ENCODE peak calls at places on chromosomes 6 and 20, in four cellular contexts. One of them, this sample, is unnamed.

GRCh38 chr6:5712349-5713215 is 294.1 kb downstream of the NRN1 start:
- DNase-seq in nucleus accumbens: no peak
- DNase-seq in HS-5: no peak
- DNase-seq in GM12865: no peak
- DNase-seq in this sample: no peak

GRCh38 chr6:94372229-94372628 is 952.9 kb upstream of the EPHA7 start:
- DNase-seq in nucleus accumbens: no peak
- DNase-seq in HS-5: no peak
- DNase-seq in GM12865: no peak
- DNase-seq in this sample: no peak

GRCh38 chr6:156154896-156155295 is 622.3 kb upstream of the ARID1B start:
- DNase-seq in nucleus accumbens: no peak
- DNase-seq in HS-5: peak; percentile 25
- DNase-seq in GM12865: no peak
- DNase-seq in this sample: no peak

GRCh38 chr6:56695702-56696101 is 53.0 kb upstream of the DST start:
- DNase-seq in nucleus accumbens: no peak
- DNase-seq in HS-5: no peak
- DNase-seq in GM12865: no peak
- DNase-seq in this sample: no peak

GRCh38 chr6:167811040-167811439 is 15.7 kb upstream of the AFDN start:
- DNase-seq in nucleus accumbens: no peak
- DNase-seq in HS-5: no peak
- DNase-seq in GM12865: no peak
- DNase-seq in this sample: no peak

GRCh38 chr6:21738180-21739094 is 144.9 kb downstream of the SOX4 start:
- DNase-seq in nucleus accumbens: no peak
- DNase-seq in HS-5: no peak
- DNase-seq in GM12865: no peak
- DNase-seq in this sample: peak; percentile 45

GRCh38 chr20:54294094-54294493 is 86.2 kb downstream of the PFDN4 start:
- DNase-seq in nucleus accumbens: no peak
- DNase-seq in HS-5: no peak
- DNase-seq in GM12865: no peak
- DNase-seq in this sample: no peak

GRCh38 chr20:40607927-40608326 is 81.1 kb downstream of the MAFB start:
- DNase-seq in nucleus accumbens: no peak
- DNase-seq in HS-5: no peak
- DNase-seq in GM12865: no peak
- DNase-seq in this sample: no peak

GRCh38 chr20:32482251-32483220 is 102.6 kb downstream of the NOL4L start:
- DNase-seq in nucleus accumbens: no peak
- DNase-seq in HS-5: no peak
- DNase-seq in GM12865: no peak
- DNase-seq in this sample: no peak

GRCh38 chr6:558959-559358 is 97.9 kb downstream of the HUS1B start:
- DNase-seq in nucleus accumbens: no peak
- DNase-seq in HS-5: no peak
- DNase-seq in GM12865: no peak
- DNase-seq in this sample: no peak

GRCh38 chr20:730005-730404 is 38.3 kb downstream of the SLC52A3 start:
- DNase-seq in nucleus accumbens: no peak
- DNase-seq in HS-5: no peak
- DNase-seq in GM12865: no peak
- DNase-seq in this sample: no peak

GRCh38 chr6:116073765-116074450 is 13.2 kb upstream of the FRK start:
- DNase-seq in nucleus accumbens: no peak
- DNase-seq in HS-5: peak; percentile 58
- DNase-seq in GM12865: no peak
- DNase-seq in this sample: peak; percentile 29

GRCh38 chr6:163530406-163530805 is 115.9 kb downstream of the QKI start:
- DNase-seq in nucleus accumbens: no peak
- DNase-seq in HS-5: no peak
- DNase-seq in GM12865: no peak
- DNase-seq in this sample: no peak

GRCh38 chr6:39493717-39494116 is 171.2 kb upstream of the KCNK16 start:
- DNase-seq in nucleus accumbens: no peak
- DNase-seq in HS-5: no peak
- DNase-seq in GM12865: no peak
- DNase-seq in this sample: no peak

GRCh38 chr6:158042245-158042798 is 60.7 kb downstream of the SYNJ2 start:
- DNase-seq in nucleus accumbens: no peak
- DNase-seq in HS-5: no peak
- DNase-seq in GM12865: no peak
- DNase-seq in this sample: peak; percentile 78

GRCh38 chr6:159416891-159417540 is 247.8 kb downstream of the FNDC1 start:
- DNase-seq in nucleus accumbens: no peak
- DNase-seq in HS-5: no peak
- DNase-seq in GM12865: no peak
- DNase-seq in this sample: no peak

GRCh38 chr6:14804444-14805210 is 441.2 kb upstream of the JARID2 start:
- DNase-seq in nucleus accumbens: peak; percentile 65
- DNase-seq in HS-5: no peak
- DNase-seq in GM12865: no peak
- DNase-seq in this sample: peak; percentile 73

GRCh38 chr20:52196845-52197244 is 5.3 kb upstream of the ZFP64 start:
- DNase-seq in nucleus accumbens: no peak
- DNase-seq in HS-5: no peak
- DNase-seq in GM12865: no peak
- DNase-seq in this sample: no peak

GRCh38 chr20:59120919-59121318 is 42.7 kb upstream of the ZNF831 start:
- DNase-seq in nucleus accumbens: no peak
- DNase-seq in HS-5: no peak
- DNase-seq in GM12865: no peak
- DNase-seq in this sample: no peak

GRCh38 chr6:168300975-168301647 is 18.5 kb downstream of the DACT2 start:
- DNase-seq in nucleus accumbens: no peak
- DNase-seq in HS-5: no peak
- DNase-seq in GM12865: no peak
- DNase-seq in this sample: no peak

This sample was measured in H4.